ENCODE peak calls at places on chromosomes 7 and 10, in five cellular contexts. A is K562, E is A549, Z is H1, N is HepG2. I is an unnamed sample.

GRCh38 chr10:116877391-116877790 is 28.1 kb downstream of the ENO4 start:
- DNase-seq in A (no peak), E (no peak), Z (no peak), N (no peak), I (no peak)

GRCh38 chr7:146875222-146875785 is 758.7 kb downstream of the CNTNAP2 start:
- DNase-seq in A (no peak), E (no peak), Z (peak), N (no peak), I (no peak)

GRCh38 chr10:43254881-43255643 is 11.8 kb downstream of the RASGEF1A start:
- DNase-seq in A (no peak), E (no peak), Z (no peak), N (no peak), I (no peak)

GRCh38 chr7:70354409-70355169 is 756.3 kb downstream of the AUTS2 start:
- DNase-seq in A (no peak), E (no peak), Z (no peak), N (no peak), I (no peak)

GRCh38 chr7:114008696-114009095 is 89.9 kb upstream of the PPP1R3A start:
- DNase-seq in A (no peak), E (no peak), Z (no peak), N (no peak), I (no peak)

GRCh38 chr7:138891446-138891810 is 89.8 kb downstream of the KIAA1549 start:
- DNase-seq in A (no peak), E (no peak), Z (no peak), N (no peak), I (no peak)

GRCh38 chr10:44510716-44511115 is 125.8 kb upstream of the CXCL12 start:
- DNase-seq in A (no peak), E (no peak), Z (no peak), N (no peak), I (no peak)

GRCh38 chr7:36967387-36967786 is 243.1 kb upstream of the AOAH start:
- DNase-seq in A (peak), E (peak), Z (no peak), N (peak), I (no peak)

GRCh38 chr10:52479567-52479966 is 165.5 kb downstream of the DKK1 start:
- DNase-seq in A (no peak), E (no peak), Z (no peak), N (no peak), I (no peak)

GRCh38 chr7:152120210-152120609 is 94.7 kb downstream of the GALNT11 start:
- DNase-seq in A (no peak), E (no peak), Z (no peak), N (no peak), I (no peak)

GRCh38 chr7:26658080-26658697 is 206.2 kb downstream of the SKAP2 start:
- DNase-seq in A (no peak), E (no peak), Z (no peak), N (no peak), I (no peak)

GRCh38 chr7:34659676-34660075 is 1.7 kb downstream of the NPSR1 start:
- DNase-seq in A (no peak), E (no peak), Z (no peak), N (no peak), I (no peak)

GRCh38 chr7:130349911-130350782 is 5.5 kb downstream of the CPA5 start:
- DNase-seq in A (no peak), E (no peak), Z (no peak), N (no peak), I (no peak)

GRCh38 chr10:7819126-7819470 is 793 bp downstream of the TAF3 start:
- DNase-seq in A (peak), E (peak), Z (peak), N (peak), I (no peak)

GRCh38 chr7:18770852-18771251 is 275.3 kb downstream of the HDAC9 start:
- DNase-seq in A (no peak), E (no peak), Z (no peak), N (no peak), I (no peak)

GRCh38 chr10:13877154-13877909 is 290.6 kb downstream of the PRPF18 start:
- DNase-seq in A (no peak), E (no peak), Z (no peak), N (peak), I (no peak)

GRCh38 chr7:78953726-78954363 is 499.6 kb downstream of the MAGI2 start:
- DNase-seq in A (no peak), E (no peak), Z (no peak), N (no peak), I (no peak)

GRCh38 chr7:142669074-142669654 is 80.1 kb upstream of the PRSS1 start:
- DNase-seq in A (peak), E (peak), Z (no peak), N (no peak), I (no peak)

GRCh38 chr10:71837085-71837827 is 13.8 kb downstream of the PSAP start:
- DNase-seq in A (peak), E (peak), Z (peak), N (peak), I (no peak)

GRCh38 chr7:26657139-26657753 is 207.1 kb downstream of the SKAP2 start:
- DNase-seq in A (no peak), E (no peak), Z (no peak), N (no peak), I (no peak)

GRCh38 chr7:64872809-64873500 is 30.1 kb upstream of the ZNF273 start:
- DNase-seq in A (no peak), E (no peak), Z (no peak), N (no peak), I (no peak)

GRCh38 chr10:70966848-70967553 is 78.6 kb upstream of the PCBD1 start:
- DNase-seq in A (no peak), E (no peak), Z (no peak), N (no peak), I (no peak)

GRCh38 chr10:114304566-114305421 is 65.7 kb downstream of the VWA2 start:
- DNase-seq in A (no peak), E (no peak), Z (peak), N (no peak), I (no peak)

GRCh38 chr10:90621577-90621976 is 236.3 kb downstream of the HTR7 start:
- DNase-seq in A (no peak), E (no peak), Z (peak), N (no peak), I (no peak)

GRCh38 chr7:15836041-15836440 is 149.6 kb upstream of the MEOX2 start:
- DNase-seq in A (no peak), E (no peak), Z (no peak), N (no peak), I (no peak)

GRCh38 chr7:31935115-31935514 is 135.1 kb downstream of the PDE1C start:
- DNase-seq in A (no peak), E (no peak), Z (no peak), N (no peak), I (no peak)

GRCh38 chr7:117963278-117964184 is 90.3 kb upstream of the CTTNBP2 start:
- DNase-seq in A (no peak), E (no peak), Z (no peak), N (no peak), I (no peak)

GRCh38 chr7:111741811-111742240 is 179.5 kb upstream of the IMMP2L start:
- DNase-seq in A (peak), E (peak), Z (no peak), N (peak), I (peak)

GRCh38 chr10:124367936-124368335 is 50.8 kb downstream of the OAT start:
- DNase-seq in A (no peak), E (no peak), Z (no peak), N (no peak), I (no peak)

GRCh38 chr7:97013025-97013424 is 7.7 kb downstream of the DLX6 start:
- DNase-seq in A (no peak), E (no peak), Z (peak), N (no peak), I (no peak)

GRCh38 chr10:12550994-12551393 is 201.6 kb downstream of the CAMK1D start:
- DNase-seq in A (no peak), E (no peak), Z (no peak), N (no peak), I (no peak)

GRCh38 chr10:30553625-30554442 is 75.7 kb downstream of the LYZL2 start:
- DNase-seq in A (peak), E (peak), Z (peak), N (peak), I (no peak)

GRCh38 chr10:61487506-61487905 is 34.3 kb upstream of the TMEM26 start:
- DNase-seq in A (no peak), E (no peak), Z (no peak), N (no peak), I (no peak)

GRCh38 chr10:69239106-69239505 is 19.0 kb downstream of the HKDC1 start:
- DNase-seq in A (no peak), E (no peak), Z (no peak), N (no peak), I (no peak)

GRCh38 chr10:69241575-69241974 is 21.4 kb downstream of the HKDC1 start:
- DNase-seq in A (peak), E (no peak), Z (no peak), N (no peak), I (no peak)

GRCh38 chr10:69239816-69240434 is 19.8 kb downstream of the HKDC1 start:
- DNase-seq in A (no peak), E (no peak), Z (no peak), N (no peak), I (no peak)

GRCh38 chr10:69242037-69242843 is 22.1 kb downstream of the HKDC1 start:
- DNase-seq in A (peak), E (no peak), Z (no peak), N (no peak), I (no peak)

DNA sequence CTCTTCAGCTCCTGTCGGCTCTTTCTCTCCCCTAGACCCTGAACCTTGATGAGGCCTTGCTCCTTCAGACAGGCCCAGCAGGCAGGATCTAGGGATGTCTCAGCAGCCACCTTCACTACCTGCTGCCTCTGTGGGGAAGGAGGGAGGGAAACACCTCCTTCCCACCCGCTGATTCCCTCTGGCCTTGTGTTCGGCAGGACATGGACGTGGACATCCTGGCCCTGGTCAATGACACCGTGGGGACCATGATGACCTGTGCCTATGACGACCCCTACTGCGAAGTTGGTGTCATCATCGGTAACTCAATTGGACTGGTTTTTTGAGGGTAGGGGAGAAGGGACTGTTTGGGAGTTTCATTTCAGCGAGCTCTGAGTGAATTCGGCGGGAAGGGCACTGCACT is 20.3 kb downstream of the HKDC1 start:
- DNase-seq in A (no peak), E (no peak), Z (no peak), N (no peak), I (no peak)
- TF ChIP-seq HDAC2 in A (no peak), E (no peak), Z (no peak), N (no peak), I (no peak)

GRCh38 chr10:79106251-79106650 is 37.5 kb downstream of the ZMIZ1 start:
- DNase-seq in A (no peak), E (no peak), Z (no peak), N (no peak), I (no peak)

GRCh38 chr10:79105818-79106217 is 37.1 kb downstream of the ZMIZ1 start:
- DNase-seq in A (no peak), E (no peak), Z (no peak), N (no peak), I (no peak)

GRCh38 chr10:79105164-79105739 is 36.5 kb downstream of the ZMIZ1 start:
- DNase-seq in A (no peak), E (no peak), Z (no peak), N (peak), I (no peak)

GRCh38 chr10:79108728-79109127 is 40.0 kb downstream of the ZMIZ1 start:
- DNase-seq in A (no peak), E (no peak), Z (no peak), N (no peak), I (no peak)

GRCh38 chr10:79106651-79107050 is 37.9 kb downstream of the ZMIZ1 start:
- DNase-seq in A (no peak), E (no peak), Z (no peak), N (no peak), I (no peak)
- TF ChIP-seq HDAC2 in A (no peak), E (no peak), Z (no peak), N (no peak), I (no peak)

DNA sequence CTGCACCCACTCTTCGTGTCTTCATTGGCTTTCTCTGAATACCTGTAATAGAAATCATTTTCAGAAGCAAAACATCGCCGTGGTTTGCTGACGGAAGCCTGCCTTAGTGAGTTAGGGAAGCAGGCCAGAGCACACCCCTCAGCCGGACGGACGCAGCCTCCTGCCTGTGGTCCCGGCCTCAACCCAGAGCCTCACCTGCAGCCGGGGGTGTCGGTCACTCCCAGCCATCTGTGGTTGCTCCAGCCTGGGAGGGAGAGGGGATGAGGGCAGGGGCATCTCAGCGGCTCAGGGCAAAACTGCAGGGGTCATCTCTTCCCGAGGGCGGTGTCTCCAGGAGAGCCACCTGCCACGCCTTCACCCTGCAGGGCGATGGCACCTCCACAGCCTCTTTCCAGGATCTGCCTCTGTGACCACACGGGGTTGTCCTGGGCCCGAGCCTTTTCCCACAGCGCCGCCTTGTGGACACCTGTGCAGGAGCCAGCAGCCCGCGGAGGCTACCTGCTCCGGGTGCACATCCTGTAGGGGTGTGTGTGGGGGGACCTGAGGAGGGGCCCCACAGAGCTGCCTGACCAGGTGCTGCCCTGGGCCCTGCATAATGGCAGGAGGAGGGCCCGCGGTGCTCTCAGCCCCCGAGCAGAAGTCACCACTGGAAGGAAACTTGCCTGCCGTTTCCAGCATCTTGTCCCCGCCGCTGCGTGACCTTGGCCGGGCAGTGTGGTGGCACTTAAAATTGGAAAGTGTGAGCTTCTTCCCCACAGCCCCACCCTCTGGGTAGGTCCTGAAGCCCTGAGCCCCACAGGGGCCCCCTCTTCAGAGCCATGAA is 21.6 kb upstream of the AP5Z1 start:
- DNase-seq in A (peak), E (peak), Z (peak), N (peak), I (no peak)
- TF ChIP-seq HDAC2 in A (no peak), E (no peak), Z (no peak), N (no peak), I (no peak)

GRCh38 chr10:84329094-84329611 is 764 bp downstream of the CCSER2 start:
- DNase-seq in A (peak), E (peak), Z (no peak), N (peak), I (no peak)
- TF ChIP-seq HDAC2 in A (no peak), E (no peak), Z (no peak), N (no peak), I (no peak)

GRCh38 chr7:83410989-83411591 is 237.8 kb downstream of the SEMA3E start:
- DNase-seq in A (peak), E (peak), Z (no peak), N (peak), I (no peak)
- TF ChIP-seq HDAC2 in A (no peak), E (no peak), Z (no peak), N (no peak), I (no peak)

DNA sequence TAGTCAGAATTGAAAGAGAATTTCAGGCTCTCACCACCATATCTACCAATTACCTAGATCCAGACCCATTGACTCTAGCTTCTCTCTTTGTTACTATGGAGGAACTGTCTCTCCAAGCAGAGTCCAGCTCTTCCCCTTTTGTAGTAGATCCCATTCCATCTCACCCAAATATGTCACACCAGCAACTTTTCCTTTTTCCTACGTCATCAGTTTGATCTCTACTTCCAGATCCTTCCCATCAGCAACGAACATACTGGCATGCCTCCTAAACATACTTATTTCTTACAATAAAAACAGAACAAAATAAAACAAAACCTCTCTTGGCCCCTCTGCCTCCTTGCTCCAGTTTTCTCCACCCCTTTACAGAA is 5.9 kb upstream of the CALU start:
- DNase-seq in A (no peak), E (no peak), Z (no peak), N (no peak), I (no peak)
- TF ChIP-seq HDAC2 in A (no peak), E (no peak), Z (no peak), N (no peak), I (no peak)

DNA sequence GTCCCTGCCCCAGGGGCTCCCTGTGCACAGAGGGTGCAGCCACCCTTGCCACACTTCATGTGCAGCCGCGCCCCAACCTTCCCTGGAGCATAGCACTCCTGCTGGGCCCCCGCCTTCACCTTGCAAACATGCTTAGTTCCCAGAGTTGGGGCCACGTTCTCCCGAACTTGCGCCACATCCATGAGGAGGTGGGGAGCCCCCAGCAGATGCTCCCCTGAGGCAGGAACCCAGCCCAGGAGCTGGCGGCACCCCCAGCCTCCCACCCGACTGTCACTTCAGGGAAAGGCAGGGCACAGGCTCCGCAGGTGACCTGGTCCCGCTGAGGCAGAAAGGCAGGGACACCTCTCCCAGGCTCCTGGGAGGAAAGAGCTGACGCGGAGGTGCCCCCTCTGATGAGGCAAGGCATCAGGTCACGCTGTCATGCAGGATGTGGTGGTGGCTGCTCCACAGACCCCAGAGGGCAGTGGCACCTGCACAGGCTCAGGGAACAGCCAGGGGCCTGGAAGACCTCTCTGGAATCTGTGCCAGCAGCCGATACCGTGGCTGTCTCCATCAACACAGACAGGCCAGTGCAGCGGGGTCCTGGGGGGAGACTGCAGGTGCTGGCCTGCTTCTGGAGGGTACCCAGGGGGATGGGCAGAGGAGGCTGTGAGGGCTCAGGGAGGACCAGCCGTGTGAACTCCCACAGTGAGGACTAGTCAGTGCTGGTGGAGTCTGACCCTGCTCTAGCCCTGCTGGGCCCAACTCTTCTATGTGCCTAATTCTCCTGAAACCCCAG is 221.3 kb downstream of the MAD1L1 start:
- DNase-seq in A (no peak), E (no peak), Z (no peak), N (no peak), I (no peak)
- TF ChIP-seq HDAC2 in A (no peak), E (no peak), Z (no peak), N (no peak), I (no peak)

GRCh38 chr10:109191823-109192222 is 731.5 kb downstream of the XPNPEP1 start:
- DNase-seq in A (no peak), E (no peak), Z (no peak), N (no peak), I (no peak)

GRCh38 chr10:109183366-109183765 is 739.9 kb downstream of the XPNPEP1 start:
- DNase-seq in A (no peak), E (no peak), Z (no peak), N (no peak), I (no peak)

GRCh38 chr10:109191341-109191740 is 732.0 kb downstream of the XPNPEP1 start:
- DNase-seq in A (no peak), E (no peak), Z (no peak), N (no peak), I (no peak)

DNA sequence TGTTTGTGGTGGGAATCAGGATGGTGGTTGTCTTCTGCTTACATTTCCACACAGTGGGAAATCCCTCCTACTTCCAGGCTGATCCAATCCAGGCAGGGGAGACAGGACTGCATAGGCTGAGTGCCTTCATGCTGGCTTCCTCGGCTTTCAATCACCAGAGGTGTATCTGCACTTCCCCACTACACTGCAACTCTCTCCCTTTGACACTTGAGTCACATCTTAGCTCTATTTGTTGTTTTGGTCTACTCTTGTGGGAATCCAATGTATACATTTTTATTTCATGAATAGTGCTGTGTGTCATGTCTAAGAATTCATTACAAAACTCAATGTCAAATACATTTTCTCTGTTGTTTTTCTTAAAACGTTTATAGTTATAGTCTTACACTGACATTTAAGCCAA is 735.6 kb downstream of the XPNPEP1 start:
- DNase-seq in A (no peak), E (no peak), Z (no peak), N (no peak), I (no peak)
- TF ChIP-seq HDAC2 in A (no peak), E (no peak), Z (no peak), N (no peak), I (no peak)

GRCh38 chr10:27614776-27615175 is 110.7 kb downstream of the RAB18 start:
- DNase-seq in A (no peak), E (no peak), Z (no peak), N (no peak), I (no peak)

GRCh38 chr10:27607591-27607990 is 103.5 kb downstream of the RAB18 start:
- DNase-seq in A (no peak), E (no peak), Z (no peak), N (no peak), I (no peak)

GRCh38 chr10:27612615-27613014 is 108.5 kb downstream of the RAB18 start:
- DNase-seq in A (no peak), E (no peak), Z (no peak), N (no peak), I (no peak)

GRCh38 chr10:27611209-27611608 is 107.1 kb downstream of the RAB18 start:
- DNase-seq in A (no peak), E (no peak), Z (no peak), N (peak), I (no peak)

GRCh38 chr10:27611861-27612450 is 107.9 kb downstream of the RAB18 start:
- DNase-seq in A (no peak), E (no peak), Z (no peak), N (no peak), I (no peak)
- TF ChIP-seq HDAC2 in A (no peak), E (no peak), Z (no peak), N (no peak), I (no peak)

GRCh38 chr7:135447783-135448182 is 62.1 kb downstream of the CNOT4 start:
- DNase-seq in A (no peak), E (no peak), Z (no peak), N (no peak), I (no peak)
- TF ChIP-seq HDAC2 in A (no peak), E (no peak), Z (no peak), N (no peak), I (no peak)

I was measured in GM12878.